ENCODE peak calls at places on chromosome 20, in four cellular contexts. One of them, this sample, is unnamed.
A peak's percentile ranks its signal among the peaks of the same experiment; 100 is the strongest.

GRCh38 chr20:29314294-29314693 is 1943.2 kb upstream of the DEFB115 start:
- DNase-seq in ELR: no peak
- DNase-seq in activated CD4-positive, alpha-beta T cell treated with anti-CD3 and anti-CD28 coated beads for 4 hours: no peak
- DNase-seq in progenitor cell of endocrine pancreas: no peak
- DNase-seq in this sample: no peak

GRCh38 chr20:3115190-3116107 is 30.9 kb upstream of the AVP start:
- DNase-seq in ELR: peak; percentile 72
- DNase-seq in activated CD4-positive, alpha-beta T cell treated with anti-CD3 and anti-CD28 coated beads for 4 hours: no peak
- DNase-seq in progenitor cell of endocrine pancreas: no peak
- DNase-seq in this sample: peak; percentile 82

GRCh38 chr20:48102821-48103635 is 317.7 kb upstream of the SULF2 start:
- DNase-seq in ELR: no peak
- DNase-seq in activated CD4-positive, alpha-beta T cell treated with anti-CD3 and anti-CD28 coated beads for 4 hours: no peak
- DNase-seq in progenitor cell of endocrine pancreas: no peak
- DNase-seq in this sample: no peak

GRCh38 chr20:57306747-57307146 is 22.9 kb upstream of the SPO11 start:
- DNase-seq in ELR: no peak
- DNase-seq in activated CD4-positive, alpha-beta T cell treated with anti-CD3 and anti-CD28 coated beads for 4 hours: no peak
- DNase-seq in progenitor cell of endocrine pancreas: no peak
- DNase-seq in this sample: no peak

GRCh38 chr20:37406010-37406998 is 60.4 kb downstream of the SRC start:
- DNase-seq in ELR: peak; percentile 67
- DNase-seq in activated CD4-positive, alpha-beta T cell treated with anti-CD3 and anti-CD28 coated beads for 4 hours: peak; percentile 5
- DNase-seq in progenitor cell of endocrine pancreas: no peak
- DNase-seq in this sample: peak; percentile 89

GRCh38 chr20:44594730-44595129 is 12.4 kb downstream of the PKIG start:
- DNase-seq in ELR: peak; percentile 81
- DNase-seq in activated CD4-positive, alpha-beta T cell treated with anti-CD3 and anti-CD28 coated beads for 4 hours: no peak
- DNase-seq in progenitor cell of endocrine pancreas: no peak
- DNase-seq in this sample: peak; percentile 47

GRCh38 chr20:17107127-17107526 is 119.7 kb upstream of the PCSK2 start:
- DNase-seq in ELR: no peak
- DNase-seq in activated CD4-positive, alpha-beta T cell treated with anti-CD3 and anti-CD28 coated beads for 4 hours: no peak
- DNase-seq in progenitor cell of endocrine pancreas: no peak
- DNase-seq in this sample: no peak

GRCh38 chr20:6819599-6819998 is 52.1 kb downstream of the BMP2 start:
- DNase-seq in ELR: no peak
- DNase-seq in activated CD4-positive, alpha-beta T cell treated with anti-CD3 and anti-CD28 coated beads for 4 hours: no peak
- DNase-seq in progenitor cell of endocrine pancreas: no peak
- DNase-seq in this sample: no peak

GRCh38 chr20:13356087-13356486 is 135.0 kb downstream of the ISM1 start:
- DNase-seq in ELR: no peak
- DNase-seq in activated CD4-positive, alpha-beta T cell treated with anti-CD3 and anti-CD28 coated beads for 4 hours: no peak
- DNase-seq in progenitor cell of endocrine pancreas: no peak
- DNase-seq in this sample: no peak

GRCh38 chr20:1624811-1625690 is 5.2 kb upstream of the SIRPB1 start:
- DNase-seq in ELR: no peak
- DNase-seq in activated CD4-positive, alpha-beta T cell treated with anti-CD3 and anti-CD28 coated beads for 4 hours: no peak
- DNase-seq in progenitor cell of endocrine pancreas: no peak
- DNase-seq in this sample: peak; percentile 1

GRCh38 chr20:11035211-11035610 is 361.4 kb upstream of the JAG1 start:
- DNase-seq in ELR: peak; percentile 12
- DNase-seq in activated CD4-positive, alpha-beta T cell treated with anti-CD3 and anti-CD28 coated beads for 4 hours: no peak
- DNase-seq in progenitor cell of endocrine pancreas: no peak
- DNase-seq in this sample: no peak

GRCh38 chr20:31860431-31861345 is 9.6 kb downstream of the DUSP15 start:
- DNase-seq in ELR: peak; percentile 60
- DNase-seq in activated CD4-positive, alpha-beta T cell treated with anti-CD3 and anti-CD28 coated beads for 4 hours: no peak
- DNase-seq in progenitor cell of endocrine pancreas: no peak
- DNase-seq in this sample: no peak

GRCh38 chr20:63695419-63696310 is 787 bp upstream of the TNFRSF6B start:
- DNase-seq in ELR: no peak
- DNase-seq in activated CD4-positive, alpha-beta T cell treated with anti-CD3 and anti-CD28 coated beads for 4 hours: no peak
- DNase-seq in progenitor cell of endocrine pancreas: no peak
- DNase-seq in this sample: no peak

GRCh38 chr20:10419550-10420133 is 14.4 kb downstream of the MKKS start:
- DNase-seq in ELR: peak; percentile 71
- DNase-seq in activated CD4-positive, alpha-beta T cell treated with anti-CD3 and anti-CD28 coated beads for 4 hours: no peak
- DNase-seq in progenitor cell of endocrine pancreas: no peak
- DNase-seq in this sample: no peak

GRCh38 chr20:8094415-8094818 is 37.6 kb upstream of the PLCB1 start:
- DNase-seq in ELR: no peak
- DNase-seq in activated CD4-positive, alpha-beta T cell treated with anti-CD3 and anti-CD28 coated beads for 4 hours: no peak
- DNase-seq in progenitor cell of endocrine pancreas: no peak
- DNase-seq in this sample: no peak

GRCh38 chr20:36591281-36591680 is 14.3 kb upstream of the RAB5IF start:
- DNase-seq in ELR: no peak
- DNase-seq in activated CD4-positive, alpha-beta T cell treated with anti-CD3 and anti-CD28 coated beads for 4 hours: no peak
- DNase-seq in progenitor cell of endocrine pancreas: no peak
- DNase-seq in this sample: no peak

GRCh38 chr20:32534661-32535240 is 50.4 kb downstream of the NOL4L start:
- DNase-seq in ELR: no peak
- DNase-seq in activated CD4-positive, alpha-beta T cell treated with anti-CD3 and anti-CD28 coated beads for 4 hours: peak; percentile 75
- DNase-seq in progenitor cell of endocrine pancreas: no peak
- DNase-seq in this sample: peak; percentile 41

GRCh38 chr20:59015812-59016711 is 3.2 kb upstream of the TUBB1 start:
- DNase-seq in ELR: no peak
- DNase-seq in activated CD4-positive, alpha-beta T cell treated with anti-CD3 and anti-CD28 coated beads for 4 hours: no peak
- DNase-seq in progenitor cell of endocrine pancreas: no peak
- DNase-seq in this sample: no peak

GRCh38 chr20:34037121-34037520 is 43.4 kb downstream of the RALY start:
- DNase-seq in ELR: no peak
- DNase-seq in activated CD4-positive, alpha-beta T cell treated with anti-CD3 and anti-CD28 coated beads for 4 hours: peak; percentile 61
- DNase-seq in progenitor cell of endocrine pancreas: no peak
- DNase-seq in this sample: peak; percentile 26

GRCh38 chr20:34516874-34517542 is 786 bp downstream of the DYNLRB1 start:
- DNase-seq in ELR: peak; percentile 55
- DNase-seq in activated CD4-positive, alpha-beta T cell treated with anti-CD3 and anti-CD28 coated beads for 4 hours: no peak
- DNase-seq in progenitor cell of endocrine pancreas: no peak
- DNase-seq in this sample: peak; percentile 54

GRCh38 chr20:22918286-22918983 is 116.7 kb upstream of the SSTR4 start:
- DNase-seq in ELR: no peak
- DNase-seq in activated CD4-positive, alpha-beta T cell treated with anti-CD3 and anti-CD28 coated beads for 4 hours: no peak
- DNase-seq in progenitor cell of endocrine pancreas: no peak
- DNase-seq in this sample: no peak

GRCh38 chr20:55159230-55159629 is 683.8 kb downstream of the DOK5 start:
- DNase-seq in ELR: no peak
- DNase-seq in activated CD4-positive, alpha-beta T cell treated with anti-CD3 and anti-CD28 coated beads for 4 hours: no peak
- DNase-seq in progenitor cell of endocrine pancreas: no peak
- DNase-seq in this sample: no peak

GRCh38 chr20:17916365-17916996 is 52.1 kb downstream of the SNX5 start:
- DNase-seq in ELR: no peak
- DNase-seq in activated CD4-positive, alpha-beta T cell treated with anti-CD3 and anti-CD28 coated beads for 4 hours: no peak
- DNase-seq in progenitor cell of endocrine pancreas: no peak
- DNase-seq in this sample: no peak